ENCODE peak calls at places on chromosomes 7 and 10, in six cellular contexts. One of them, this sample, is unnamed. For H3K9me3, the result is how much of the 10 kb centered on the place peaks cover.

GRCh38 chr10:119772347-119772746 is 46.5 kb downstream of the INPP5F start:
- DNase-seq in naive thymus-derived CD4-positive, alpha-beta T cell: no peak
- DNase-seq in right cardiac atrium: no peak
- DNase-seq in tibial nerve: no peak
- DNase-seq in fibroblast of lung: no peak
- DNase-seq in endodermal cell: no peak
- DNase-seq in this sample: no peak

GRCh38 chr7:129271500-129272355 is 46.9 kb downstream of the AHCYL2 start:
- DNase-seq in naive thymus-derived CD4-positive, alpha-beta T cell: peak
- DNase-seq in right cardiac atrium: no peak
- DNase-seq in tibial nerve: peak
- DNase-seq in fibroblast of lung: peak
- DNase-seq in endodermal cell: peak
- DNase-seq in this sample: peak

GRCh38 chr10:133379152-133379800 is at the start of gene PAOX:
- DNase-seq in naive thymus-derived CD4-positive, alpha-beta T cell: peak
- DNase-seq in right cardiac atrium: peak
- DNase-seq in tibial nerve: peak
- DNase-seq in fibroblast of lung: peak
- DNase-seq in endodermal cell: peak
- DNase-seq in this sample: peak

GRCh38 chr10:31669367-31669766 is 259.3 kb downstream of the ARHGAP12 start:
- DNase-seq in naive thymus-derived CD4-positive, alpha-beta T cell: no peak
- DNase-seq in right cardiac atrium: no peak
- DNase-seq in tibial nerve: no peak
- DNase-seq in fibroblast of lung: no peak
- DNase-seq in endodermal cell: no peak
- DNase-seq in this sample: no peak

GRCh38 chr10:14409247-14409646 is 78.5 kb upstream of the FRMD4A start:
- DNase-seq in naive thymus-derived CD4-positive, alpha-beta T cell: no peak
- DNase-seq in right cardiac atrium: no peak
- DNase-seq in tibial nerve: no peak
- DNase-seq in fibroblast of lung: no peak
- DNase-seq in endodermal cell: no peak
- DNase-seq in this sample: no peak

GRCh38 chr10:29830526-29831512 is 196.0 kb upstream of the SVIL start:
- DNase-seq in naive thymus-derived CD4-positive, alpha-beta T cell: no peak
- DNase-seq in right cardiac atrium: no peak
- DNase-seq in tibial nerve: no peak
- DNase-seq in fibroblast of lung: no peak
- DNase-seq in endodermal cell: no peak
- DNase-seq in this sample: no peak

GRCh38 chr10:35223016-35223415 is 96.4 kb downstream of the CREM start:
- DNase-seq in naive thymus-derived CD4-positive, alpha-beta T cell: no peak
- DNase-seq in right cardiac atrium: no peak
- DNase-seq in tibial nerve: no peak
- DNase-seq in fibroblast of lung: no peak
- DNase-seq in endodermal cell: peak
- DNase-seq in this sample: no peak

GRCh38 chr7:91683823-91684222 is 196.7 kb downstream of the MTERF1 start:
- DNase-seq in naive thymus-derived CD4-positive, alpha-beta T cell: no peak
- DNase-seq in right cardiac atrium: no peak
- DNase-seq in tibial nerve: no peak
- DNase-seq in fibroblast of lung: peak
- DNase-seq in endodermal cell: no peak
- DNase-seq in this sample: no peak

GRCh38 chr10:124447741-124448466 is 1.9 kb downstream of the NKX1-2 start:
- DNase-seq in naive thymus-derived CD4-positive, alpha-beta T cell: no peak
- DNase-seq in right cardiac atrium: no peak
- DNase-seq in tibial nerve: no peak
- DNase-seq in fibroblast of lung: no peak
- DNase-seq in endodermal cell: peak
- DNase-seq in this sample: no peak

GRCh38 chr10:70324341-70324861 is 40.6 kb upstream of the NPFFR1 start:
- DNase-seq in naive thymus-derived CD4-positive, alpha-beta T cell: no peak
- DNase-seq in right cardiac atrium: peak
- DNase-seq in tibial nerve: no peak
- DNase-seq in fibroblast of lung: no peak
- DNase-seq in endodermal cell: peak
- DNase-seq in this sample: no peak

GRCh38 chr7:151735854-151736402 is 141.0 kb downstream of the PRKAG2 start:
- DNase-seq in naive thymus-derived CD4-positive, alpha-beta T cell: no peak
- DNase-seq in right cardiac atrium: no peak
- DNase-seq in tibial nerve: no peak
- DNase-seq in fibroblast of lung: no peak
- DNase-seq in endodermal cell: no peak
- DNase-seq in this sample: no peak

GRCh38 chr7:110801502-110801901 is 289.4 kb upstream of the LRRN3 start:
- DNase-seq in naive thymus-derived CD4-positive, alpha-beta T cell: no peak
- DNase-seq in right cardiac atrium: no peak
- DNase-seq in tibial nerve: no peak
- DNase-seq in fibroblast of lung: no peak
- DNase-seq in endodermal cell: no peak
- DNase-seq in this sample: no peak

GRCh38 chr10:103590744-103591291 is 97.3 kb downstream of the NEURL1 start:
- DNase-seq in naive thymus-derived CD4-positive, alpha-beta T cell: no peak
- DNase-seq in right cardiac atrium: no peak
- DNase-seq in tibial nerve: no peak
- DNase-seq in fibroblast of lung: no peak
- DNase-seq in endodermal cell: no peak
- DNase-seq in this sample: no peak

GRCh38 chr10:49271346-49271745 is 27.6 kb upstream of the C10orf71 start:
- DNase-seq in naive thymus-derived CD4-positive, alpha-beta T cell: no peak
- DNase-seq in right cardiac atrium: peak
- DNase-seq in tibial nerve: no peak
- DNase-seq in fibroblast of lung: no peak
- DNase-seq in endodermal cell: peak
- DNase-seq in this sample: no peak

GRCh38 chr10:119306514-119306951 is 99.2 kb downstream of the GRK5 start:
- DNase-seq in naive thymus-derived CD4-positive, alpha-beta T cell: peak
- DNase-seq in right cardiac atrium: peak
- DNase-seq in tibial nerve: no peak
- DNase-seq in fibroblast of lung: no peak
- DNase-seq in endodermal cell: no peak
- DNase-seq in this sample: peak

GRCh38 chr7:130277763-130278643 is 11.3 kb downstream of the CPA2 start:
- DNase-seq in naive thymus-derived CD4-positive, alpha-beta T cell: no peak
- DNase-seq in right cardiac atrium: peak
- DNase-seq in tibial nerve: peak
- DNase-seq in fibroblast of lung: peak
- DNase-seq in endodermal cell: peak
- DNase-seq in this sample: no peak

GRCh38 chr7:28865494-28866257 is 92.5 kb downstream of the TRIL start:
- DNase-seq in naive thymus-derived CD4-positive, alpha-beta T cell: no peak
- DNase-seq in right cardiac atrium: no peak
- DNase-seq in tibial nerve: no peak
- DNase-seq in fibroblast of lung: no peak
- DNase-seq in endodermal cell: no peak
- DNase-seq in this sample: no peak

GRCh38 chr7:134742688-134743350 is 36.6 kb upstream of the CALD1 start:
- DNase-seq in naive thymus-derived CD4-positive, alpha-beta T cell: no peak
- DNase-seq in right cardiac atrium: no peak
- DNase-seq in tibial nerve: no peak
- DNase-seq in fibroblast of lung: peak
- DNase-seq in endodermal cell: no peak
- DNase-seq in this sample: no peak

GRCh38 chr7:65509368-65510186 is 135.9 kb downstream of the ZNF92 start:
- DNase-seq in naive thymus-derived CD4-positive, alpha-beta T cell: peak
- DNase-seq in right cardiac atrium: peak
- DNase-seq in tibial nerve: no peak
- DNase-seq in fibroblast of lung: no peak
- DNase-seq in endodermal cell: peak
- DNase-seq in this sample: no peak

GRCh38 chr10:31928531-31929259 is at the start of gene ARHGAP12:
- DNase-seq in naive thymus-derived CD4-positive, alpha-beta T cell: peak
- DNase-seq in right cardiac atrium: peak
- DNase-seq in tibial nerve: peak
- DNase-seq in fibroblast of lung: peak
- DNase-seq in endodermal cell: peak
- DNase-seq in this sample: peak

DNA sequence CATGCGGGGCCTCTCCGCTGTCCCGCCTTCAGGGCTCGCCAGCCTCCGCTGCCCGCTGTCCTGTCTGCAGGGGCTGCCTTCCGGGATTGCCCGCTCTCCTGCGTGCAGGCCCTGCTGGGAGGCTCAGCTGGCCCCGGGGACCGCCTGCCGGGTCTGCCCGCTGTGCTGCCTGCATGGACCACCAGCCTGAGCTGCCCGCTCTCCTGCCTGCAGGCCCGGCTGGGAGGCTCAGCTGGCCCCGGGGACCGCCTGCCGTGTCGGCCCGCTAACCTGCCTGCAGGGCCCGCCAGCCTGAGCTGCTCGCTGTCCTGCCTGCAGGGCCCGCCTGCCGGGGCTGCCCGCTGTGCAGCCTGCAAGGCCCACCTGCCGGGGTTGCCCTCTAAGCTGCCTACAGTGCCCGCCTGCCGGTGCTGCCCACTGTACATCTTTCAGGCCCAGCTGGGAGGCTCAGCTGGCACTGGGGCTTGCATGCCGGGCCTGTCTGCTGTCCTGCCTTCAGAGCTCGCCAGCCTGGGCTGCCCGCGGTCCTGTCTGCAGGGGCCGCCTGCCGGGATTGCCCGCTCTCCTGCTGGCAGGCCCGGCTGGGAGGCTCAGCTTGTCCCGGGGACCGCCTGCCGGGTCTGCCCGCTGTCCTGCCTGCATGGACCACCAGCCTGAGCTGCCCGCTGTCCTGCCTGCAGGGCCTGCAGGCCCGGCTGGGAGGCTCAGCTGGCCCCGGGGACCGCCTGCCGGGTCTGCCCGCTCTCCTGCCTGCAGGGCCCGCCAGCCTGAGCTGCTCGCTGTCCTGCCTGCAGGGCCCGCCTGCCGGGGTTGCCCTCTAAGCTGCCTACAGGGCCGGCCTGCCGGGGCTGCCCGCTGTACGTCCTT is 165.1 kb downstream of the GLRX3 start:
- DNase-seq in naive thymus-derived CD4-positive, alpha-beta T cell: peak
- DNase-seq in right cardiac atrium: peak
- DNase-seq in tibial nerve: no peak
- DNase-seq in fibroblast of lung: peak
- DNase-seq in endodermal cell: no peak
- DNase-seq in this sample: peak
- H3K9me3 ChIP-seq in naive thymus-derived CD4-positive, alpha-beta T cell: under half
- H3K9me3 ChIP-seq in right cardiac atrium: under half
- H3K9me3 ChIP-seq in tibial nerve: under half
- H3K9me3 ChIP-seq in fibroblast of lung: under half
- H3K9me3 ChIP-seq in endodermal cell: under half
- H3K9me3 ChIP-seq in this sample: under half

GRCh38 chr7:158413962-158414961 is 173.4 kb downstream of the PTPRN2 start:
- DNase-seq in naive thymus-derived CD4-positive, alpha-beta T cell: no peak
- DNase-seq in right cardiac atrium: no peak
- DNase-seq in tibial nerve: no peak
- DNase-seq in fibroblast of lung: no peak
- DNase-seq in endodermal cell: peak
- DNase-seq in this sample: no peak
- H3K9me3 ChIP-seq in naive thymus-derived CD4-positive, alpha-beta T cell: under half
- H3K9me3 ChIP-seq in right cardiac atrium: under half
- H3K9me3 ChIP-seq in tibial nerve: under half
- H3K9me3 ChIP-seq in fibroblast of lung: under half
- H3K9me3 ChIP-seq in endodermal cell: half or more
- H3K9me3 ChIP-seq in this sample: under half

GRCh38 chr7:157936976-157937375 is 600.2 kb downstream of the DNAJB6 start:
- DNase-seq in naive thymus-derived CD4-positive, alpha-beta T cell: no peak
- DNase-seq in right cardiac atrium: no peak
- DNase-seq in tibial nerve: no peak
- DNase-seq in fibroblast of lung: no peak
- DNase-seq in endodermal cell: no peak
- DNase-seq in this sample: no peak

GRCh38 chr7:157940497-157940896 is 603.7 kb downstream of the DNAJB6 start:
- DNase-seq in naive thymus-derived CD4-positive, alpha-beta T cell: no peak
- DNase-seq in right cardiac atrium: no peak
- DNase-seq in tibial nerve: no peak
- DNase-seq in fibroblast of lung: no peak
- DNase-seq in endodermal cell: peak
- DNase-seq in this sample: no peak

GRCh38 chr7:157941210-157941609 is 604.4 kb downstream of the DNAJB6 start:
- DNase-seq in naive thymus-derived CD4-positive, alpha-beta T cell: no peak
- DNase-seq in right cardiac atrium: no peak
- DNase-seq in tibial nerve: no peak
- DNase-seq in fibroblast of lung: no peak
- DNase-seq in endodermal cell: peak
- DNase-seq in this sample: no peak

GRCh38 chr7:157938211-157938610 is 601.4 kb downstream of the DNAJB6 start:
- DNase-seq in naive thymus-derived CD4-positive, alpha-beta T cell: no peak
- DNase-seq in right cardiac atrium: no peak
- DNase-seq in tibial nerve: no peak
- DNase-seq in fibroblast of lung: no peak
- DNase-seq in endodermal cell: no peak
- DNase-seq in this sample: no peak

DNA sequence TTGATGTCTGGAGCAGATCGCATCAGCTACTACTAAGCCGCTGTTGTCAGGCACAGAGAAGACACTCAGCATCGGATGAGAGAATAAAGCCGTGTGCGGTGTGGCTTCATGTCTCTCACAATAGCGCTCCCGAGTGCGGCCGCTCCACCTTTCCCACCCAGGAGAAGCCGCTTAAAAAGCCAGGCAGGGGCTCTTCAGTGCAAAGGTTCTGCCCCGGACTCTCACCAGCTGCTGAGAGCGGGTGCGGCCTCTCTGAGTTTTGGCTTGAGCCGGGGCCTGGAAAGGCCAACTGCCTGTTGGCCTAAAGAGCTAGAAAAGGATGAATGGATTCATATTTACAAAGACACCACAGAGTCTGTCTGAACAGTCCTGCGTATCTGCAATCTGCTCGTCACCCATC is 600.6 kb downstream of the DNAJB6 start:
- DNase-seq in naive thymus-derived CD4-positive, alpha-beta T cell: no peak
- DNase-seq in right cardiac atrium: no peak
- DNase-seq in tibial nerve: no peak
- DNase-seq in fibroblast of lung: no peak
- DNase-seq in endodermal cell: peak
- DNase-seq in this sample: no peak
- H3K9me3 ChIP-seq in naive thymus-derived CD4-positive, alpha-beta T cell: under half
- H3K9me3 ChIP-seq in right cardiac atrium: under half
- H3K9me3 ChIP-seq in tibial nerve: under half
- H3K9me3 ChIP-seq in fibroblast of lung: under half
- H3K9me3 ChIP-seq in endodermal cell: half or more
- H3K9me3 ChIP-seq in this sample: under half

DNA sequence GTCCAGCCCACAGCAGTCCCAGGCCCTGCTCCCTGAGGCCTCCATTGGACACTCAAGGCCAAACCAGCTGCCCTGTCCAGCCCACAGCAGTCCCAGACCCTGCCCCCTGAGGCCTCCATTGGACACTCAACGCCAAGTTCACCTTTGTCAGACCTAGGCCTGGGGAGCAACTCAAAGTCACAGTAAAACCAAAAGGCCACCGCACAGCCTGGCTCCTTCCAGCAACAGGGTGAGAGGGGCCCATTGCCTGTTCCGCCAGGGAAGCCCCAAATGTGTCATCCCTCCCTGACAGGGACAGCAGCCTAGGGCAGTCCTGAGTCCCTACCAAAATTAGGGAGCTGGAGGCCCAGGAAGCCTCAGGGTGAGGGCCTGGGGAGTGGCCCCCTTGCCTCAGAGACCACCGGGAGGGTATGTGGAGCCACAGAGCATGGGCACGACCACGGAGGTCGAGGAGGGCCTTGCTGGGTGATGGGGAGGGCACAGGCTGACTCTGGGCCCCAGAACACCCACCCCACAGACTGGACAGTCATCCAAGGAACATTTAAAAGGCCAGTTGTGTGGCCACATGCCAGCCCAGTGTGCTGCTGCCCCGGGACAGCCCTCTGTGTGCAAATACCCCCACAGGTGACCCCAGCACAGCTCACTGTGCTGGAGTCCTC is 66.5 kb upstream of the PPP2R2D start:
- DNase-seq in naive thymus-derived CD4-positive, alpha-beta T cell: no peak
- DNase-seq in right cardiac atrium: no peak
- DNase-seq in tibial nerve: no peak
- DNase-seq in fibroblast of lung: no peak
- DNase-seq in endodermal cell: no peak
- DNase-seq in this sample: no peak
- H3K9me3 ChIP-seq in naive thymus-derived CD4-positive, alpha-beta T cell: under half
- H3K9me3 ChIP-seq in right cardiac atrium: under half
- H3K9me3 ChIP-seq in tibial nerve: under half
- H3K9me3 ChIP-seq in fibroblast of lung: under half
- H3K9me3 ChIP-seq in endodermal cell: under half
- H3K9me3 ChIP-seq in this sample: under half

This sample was measured in T-helper 17 cell.